ENCODE peak calls at places on chromosomes 16 and 17, in nine cellular contexts. F is GM12878; W is H54; N is fibroblast of pulmonary artery; E is stimulated activated CD8-positive, alpha-beta memory T cell treated with anti-CD3 and anti-CD28 coated beads, Interleukin-2, amount 100 ng/mL, for 48 hours; Z is SHP77; U is T-helper 1 cell; O is fibroblast of the conjunctiva; R is ELF-1. B is an unnamed sample.

GRCh38 chr17:75077490-75078096 is 10.2 kb upstream of the SLC16A5 start:
- DNase-seq in F (no peak), W (no peak), N (no peak), E (peak; percentile 49), Z (no peak), U (peak; percentile 36), O (no peak), R (peak; percentile 71), B (peak; percentile 31)

GRCh38 chr16:84117482-84117843 is 721 bp upstream of the MBTPS1 start:
- DNase-seq in F (no peak), W (no peak), N (peak; percentile 49), E (peak; percentile 14), Z (peak; percentile 48), U (no peak), O (no peak), R (peak; percentile 60), B (peak; percentile 28)

GRCh38 chr17:18877104-18877503 is 19.2 kb downstream of the PRPSAP2 start:
- DNase-seq in F (no peak), W (peak; percentile 52), N (peak; percentile 7), E (no peak), Z (no peak), U (no peak), O (no peak), R (no peak), B (no peak)

GRCh38 chr17:44830359-44831269 is 527 bp upstream of the GJC1 start:
- DNase-seq in F (no peak), W (no peak), N (peak; percentile 45), E (no peak), Z (no peak), U (peak; percentile 4), O (no peak), R (peak; percentile 53), B (no peak)

GRCh38 chr16:3101018-3101840 is 2.1 kb upstream of the ZSCAN10 start:
- DNase-seq in F (no peak), W (no peak), N (peak; percentile 40), E (no peak), Z (peak; percentile 45), U (peak; percentile 22), O (no peak), R (peak; percentile 66), B (no peak)

GRCh38 chr17:80005360-80006338 is 30.0 kb downstream of the TBC1D16 start:
- DNase-seq in F (no peak), W (peak; percentile 80), N (peak; percentile 53), E (peak; percentile 37), Z (peak; percentile 42), U (peak; percentile 39), O (no peak), R (peak; percentile 78), B (no peak)

GRCh38 chr16:79286646-79287423 is 313.7 kb downstream of the MAF start:
- DNase-seq in F (peak; percentile 49), W (no peak), N (no peak), E (no peak), Z (peak; percentile 94), U (peak; percentile 6), O (no peak), R (peak; percentile 10), B (peak; percentile 14)

GRCh38 chr17:18859256-18859655 is 1.3 kb downstream of the PRPSAP2 start:
- DNase-seq in F (no peak), W (no peak), N (peak; percentile 75), E (no peak), Z (no peak), U (no peak), O (no peak), R (no peak), B (no peak)

GRCh38 chr17:4591529-4591928 is 7.2 kb downstream of the SMTNL2 start:
- DNase-seq in F (no peak), W (peak; percentile 80), N (peak; percentile 21), E (no peak), Z (no peak), U (no peak), O (no peak), R (no peak), B (no peak)

GRCh38 chr17:15883617-15884111 is 61.3 kb upstream of the ADORA2B start:
- DNase-seq in F (no peak), W (peak; percentile 50), N (peak; percentile 86), E (no peak), Z (no peak), U (no peak), O (no peak), R (no peak), B (peak; percentile 52)

GRCh38 chr17:79834575-79835469 is 4.4 kb downstream of the CBX4 start:
- DNase-seq in F (no peak), W (no peak), N (no peak), E (no peak), Z (no peak), U (no peak), O (no peak), R (peak; percentile 86), B (no peak)

GRCh38 chr17:43584666-43585102 is 38.5 kb upstream of the ETV4 start:
- DNase-seq in F (no peak), W (no peak), N (peak; percentile 51), E (no peak), Z (no peak), U (no peak), O (no peak), R (no peak), B (no peak)

GRCh38 chr17:22516861-22517636 is 824.7 kb downstream of the KCNJ18 start:
- DNase-seq in F (no peak), W (no peak), N (no peak), E (no peak), Z (no peak), U (no peak), O (no peak), R (no peak), B (no peak)

GRCh38 chr16:69565611-69566436 is at the start of gene NFAT5:
- DNase-seq in F (no peak), W (peak; percentile 76), N (peak; percentile 86), E (peak; percentile 84), Z (peak; percentile 92), U (peak; percentile 87), O (peak; percentile 57), R (peak; percentile 95), B (peak; percentile 80)

GRCh38 chr16:68235882-68236803 is at the start of gene ESRP2:
- DNase-seq in F (no peak), W (no peak), N (no peak), E (no peak), Z (no peak), U (peak; percentile 63), O (no peak), R (peak; percentile 86), B (no peak)